ENCODE peak calls at places on chromosomes 1 and 21, in five cellular contexts. H, O, W, I and U are unnamed samples.

GRCh38 chr1:225450491-225451191 is 22.8 kb upstream of the LBR start:
- DNase-seq in H (no peak), O (no peak), W (no peak), I (no peak), U (no peak)

GRCh38 chr1:52927219-52928082 is at the start of gene SCP2:
- DNase-seq in H (peak), O (peak), W (peak), I (peak), U (peak)

GRCh38 chr1:182196897-182197546 is 135.5 kb upstream of the ZNF648 start:
- DNase-seq in H (no peak), O (no peak), W (no peak), I (no peak), U (no peak)

GRCh38 chr1:227317541-227318002 is 720 bp downstream of the CDC42BPA start:
- DNase-seq in H (peak), O (peak), W (peak), I (peak), U (peak)

GRCh38 chr1:212683357-212683722 is 16.3 kb downstream of the BATF3 start:
- DNase-seq in H (no peak), O (no peak), W (no peak), I (no peak), U (peak)

GRCh38 chr1:89896105-89896942 is 75.5 kb downstream of the LRRC8D start:
- DNase-seq in H (no peak), O (no peak), W (no peak), I (no peak), U (no peak)

GRCh38 chr1:68379085-68379478 is 70.7 kb downstream of the RPE65 start:
- DNase-seq in H (no peak), O (peak), W (no peak), I (no peak), U (no peak)

GRCh38 chr1:225772323-225772768 is 5.3 kb upstream of the SRP9 start:
- DNase-seq in H (peak), O (peak), W (peak), I (peak), U (peak)

GRCh38 chr1:34192621-34193020 is 15.9 kb downstream of the C1orf94 start:
- DNase-seq in H (no peak), O (no peak), W (no peak), I (no peak), U (peak)

GRCh38 chr1:172286629-172287076 is 133.8 kb upstream of the C1orf105 start:
- DNase-seq in H (no peak), O (peak), W (no peak), I (no peak), U (no peak)

GRCh38 chr1:192256674-192257334 is 60.0 kb upstream of the RGS21 start:
- DNase-seq in H (no peak), O (no peak), W (no peak), I (no peak), U (no peak)

GRCh38 chr1:110626890-110627289 is 20.7 kb upstream of the KCNA2 start:
- DNase-seq in H (no peak), O (no peak), W (no peak), I (no peak), U (no peak)

GRCh38 chr1:43267291-43267805 is 2.4 kb upstream of the TMEM125 start:
- DNase-seq in H (peak), O (peak), W (no peak), I (no peak), U (peak)

GRCh38 chr1:171252482-171252881 is 4.2 kb downstream of the FMO1 start:
- DNase-seq in H (no peak), O (no peak), W (no peak), I (no peak), U (no peak)

GRCh38 chr1:25565188-25565591 is 21.8 kb downstream of the LDLRAP1 start:
- DNase-seq in H (no peak), O (no peak), W (no peak), I (no peak), U (no peak)

GRCh38 chr1:219907772-219908070 is 20.6 kb downstream of the SLC30A10 start:
- DNase-seq in H (no peak), O (no peak), W (no peak), I (no peak), U (no peak)

GRCh38 chr21:38303300-38303699 is 46.5 kb downstream of the KCNJ15 start:
- DNase-seq in H (no peak), O (peak), W (no peak), I (no peak), U (no peak)

GRCh38 chr1:153277852-153278251 is 18.4 kb downstream of the LORICRIN start:
- DNase-seq in H (peak), O (no peak), W (peak), I (no peak), U (peak)

GRCh38 chr1:29395724-29396437 is 159.6 kb downstream of the PTPRU start:
- DNase-seq in H (no peak), O (no peak), W (no peak), I (no peak), U (no peak)

GRCh38 chr1:159170639-159171038 is 776 bp upstream of the CADM3 start:
- DNase-seq in H (peak), O (no peak), W (no peak), I (no peak), U (no peak)

GRCh38 chr1:162264108-162264507 is 112.5 kb downstream of the SPATA46 start:
- DNase-seq in H (no peak), O (no peak), W (no peak), I (no peak), U (no peak)

GRCh38 chr1:29236993-29237905 is 927 bp downstream of the PTPRU start:
- DNase-seq in H (peak), O (peak), W (peak), I (no peak), U (no peak)

GRCh38 chr21:33861125-33861524 is 54.5 kb downstream of the ATP5PO start:
- DNase-seq in H (no peak), O (no peak), W (no peak), I (no peak), U (no peak)

GRCh38 chr1:180168786-180169640 is 14.3 kb downstream of the QSOX1 start:
- DNase-seq in H (peak), O (peak), W (peak), I (peak), U (peak)

GRCh38 chr1:234531181-234532132 is 52.5 kb upstream of the TARBP1 start:
- DNase-seq in H (peak), O (peak), W (peak), I (no peak), U (no peak)
- H3K14ac ChIP-seq in H (peak), O (no peak), W (no peak), I (no peak), U (peak)

DNA sequence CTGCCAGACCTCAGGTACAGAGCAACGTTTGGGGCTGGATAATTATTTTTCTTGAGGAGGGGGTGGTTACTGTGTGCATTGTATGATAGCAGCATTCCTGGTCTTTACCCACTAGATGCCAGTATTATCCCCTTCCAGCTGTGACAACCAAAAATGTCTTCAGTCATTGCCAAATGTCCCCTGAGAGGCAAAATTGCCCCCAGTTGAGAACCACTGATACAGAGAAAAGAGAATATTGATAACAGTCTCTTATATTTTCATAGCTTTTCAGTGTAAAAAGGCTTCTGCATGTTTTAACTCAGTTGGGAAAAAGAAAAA is 51.8 kb upstream of the SYT14 start:
- DNase-seq in H (no peak), O (no peak), W (no peak), I (no peak), U (no peak)
- H2BK12ac ChIP-seq in H (no peak), O (no peak), W (no peak), I (no peak), U (no peak)

DNA sequence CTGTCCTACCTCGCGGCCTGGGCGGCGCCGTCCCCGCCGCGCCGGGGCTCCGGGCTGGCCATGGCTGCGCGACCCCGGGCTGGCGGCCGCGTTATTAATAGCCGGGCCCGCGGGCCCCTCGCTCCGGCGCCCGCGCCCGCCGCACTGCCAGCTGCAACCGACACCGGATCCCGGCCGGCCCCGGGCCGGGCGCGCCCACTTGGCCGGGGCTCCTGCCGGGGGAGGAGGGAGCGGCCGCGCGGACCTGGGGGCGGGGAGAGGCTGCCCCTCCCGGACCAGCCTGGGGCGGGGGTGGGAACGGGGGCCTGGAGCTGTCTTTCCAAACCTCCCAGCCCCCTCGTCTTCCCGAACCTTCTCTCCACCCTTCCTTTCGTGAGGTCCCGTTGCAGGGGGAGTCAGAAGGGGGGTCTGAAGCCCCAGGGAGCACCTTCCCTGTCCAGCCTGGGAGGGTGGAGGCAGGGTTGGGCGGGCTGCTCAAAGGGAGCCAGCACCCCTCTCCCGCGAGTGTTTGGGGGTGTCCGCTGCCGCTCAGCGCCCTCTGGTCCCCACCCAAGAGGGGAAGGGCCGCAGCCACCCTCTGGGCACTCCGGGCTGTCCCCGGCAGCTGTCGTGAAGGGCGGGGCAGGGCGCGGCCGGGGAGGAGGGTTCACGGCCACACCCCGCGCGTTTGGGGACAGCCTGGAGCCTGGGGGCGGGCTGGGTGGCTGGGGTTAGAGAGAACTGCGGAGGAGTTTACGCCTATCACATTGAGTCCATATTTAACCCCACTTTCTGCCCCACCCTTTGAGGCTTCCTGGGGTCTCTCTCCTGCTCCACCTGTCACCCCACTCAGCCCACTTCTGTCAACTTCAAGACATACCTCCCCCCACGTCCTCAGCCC is at the start of gene SYNC:
- DNase-seq in H (no peak), O (peak), W (no peak), I (no peak), U (no peak)
- H2AK5ac ChIP-seq in H (peak), O (peak), W (peak), I (peak), U (no peak)

GRCh38 chr1:235822685-235823084 is 44.0 kb downstream of the LYST start:
- DNase-seq in H (no peak), O (no peak), W (no peak), I (no peak), U (no peak)
- H3K14ac ChIP-seq in H (no peak), O (no peak), W (no peak), I (no peak), U (no peak)

DNA sequence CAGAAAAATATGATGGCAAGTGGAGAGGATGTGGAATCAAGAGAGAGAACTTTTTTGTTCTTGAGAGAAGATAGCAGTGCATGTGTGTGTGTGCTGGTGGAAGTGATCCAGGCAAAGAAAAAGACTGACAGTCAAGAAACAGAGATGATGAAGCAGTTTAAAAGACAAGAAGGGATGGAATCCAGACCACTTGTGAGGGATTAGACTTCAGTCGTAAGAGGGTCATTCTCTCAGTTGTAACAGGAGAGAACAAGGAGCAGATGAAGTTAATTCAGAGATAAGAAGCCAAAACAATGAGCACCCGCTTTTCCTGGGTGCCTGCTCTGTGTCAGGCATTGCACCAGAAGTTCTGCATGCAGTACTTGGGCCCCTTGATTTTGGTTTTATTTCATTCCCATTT is 76.6 kb downstream of the RNF220 start:
- DNase-seq in H (no peak), O (no peak), W (no peak), I (no peak), U (no peak)
- H2BK12ac ChIP-seq in H (no peak), O (no peak), W (no peak), I (no peak), U (no peak)

GRCh38 chr1:54497338-54497737 is 50.7 kb upstream of the ACOT11 start:
- DNase-seq in H (no peak), O (no peak), W (no peak), I (no peak), U (no peak)
- H2AK5ac ChIP-seq in H (no peak), O (no peak), W (no peak), I (no peak), U (no peak)

GRCh38 chr1:224358288-224358687 is 1.6 kb downstream of the CNIH4 start:
- DNase-seq in H (no peak), O (no peak), W (no peak), I (no peak), U (no peak)
- H3K14ac ChIP-seq in H (no peak), O (no peak), W (no peak), I (no peak), U (no peak)

GRCh38 chr1:94836891-94837290 is 16.7 kb downstream of the SLC44A3 start:
- DNase-seq in H (no peak), O (no peak), W (no peak), I (no peak), U (no peak)
- H2BK12ac ChIP-seq in H (no peak), O (no peak), W (no peak), I (no peak), U (no peak)

GRCh38 chr1:36330940-36331339 is 7.5 kb upstream of the EVA1B start:
- DNase-seq in H (no peak), O (no peak), W (no peak), I (no peak), U (no peak)

GRCh38 chr1:36327421-36328087 is 4.1 kb upstream of the EVA1B start:
- DNase-seq in H (peak), O (peak), W (no peak), I (no peak), U (no peak)

GRCh38 chr1:36328088-36328480 is 4.6 kb upstream of the EVA1B start:
- DNase-seq in H (no peak), O (no peak), W (no peak), I (no peak), U (no peak)

GRCh38 chr1:36328713-36329112 is 5.3 kb upstream of the EVA1B start:
- DNase-seq in H (no peak), O (no peak), W (no peak), I (no peak), U (no peak)

DNA sequence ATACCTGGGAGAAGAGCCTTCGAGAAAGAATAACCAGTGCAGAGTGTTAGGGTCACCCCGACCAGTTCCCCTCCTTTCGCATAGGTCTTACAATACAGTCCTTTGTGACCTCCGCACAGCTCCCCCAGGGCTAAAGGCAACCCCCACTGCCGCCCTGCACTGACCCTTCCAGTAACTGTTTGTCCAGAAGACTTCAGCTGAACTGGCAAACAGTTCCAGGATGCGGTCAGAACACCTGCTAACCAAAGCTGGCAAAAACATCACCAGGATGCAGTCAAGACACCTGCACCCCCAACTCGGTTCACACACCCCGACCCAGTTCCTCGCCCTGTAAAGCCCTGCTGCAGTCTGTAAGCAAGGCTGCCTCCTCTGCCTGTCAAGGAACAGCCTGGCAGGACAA is 6.4 kb upstream of the EVA1B start:
- DNase-seq in H (no peak), O (no peak), W (no peak), I (no peak), U (no peak)
- H2AK5ac ChIP-seq in H (no peak), O (no peak), W (no peak), I (peak), U (no peak)